ENCODE peak calls at places on chromosomes 2 and 18, in six cellular contexts. S is hypothalamus; U is NCI-H460; P is EH; Y is CD4-positive, alpha-beta T cell; X is HEK293T. O is an unnamed sample.

GRCh38 chr18:46939998-46940571 is 22.7 kb downstream of the KATNAL2 start:
- DNase-seq in S (no peak), U (no peak), P (peak; percentile 30), Y (no peak), X (no peak), O (no peak)

GRCh38 chr18:13301691-13302469 is 83.3 kb downstream of the LDLRAD4 start:
- DNase-seq in S (no peak), U (no peak), P (no peak), Y (no peak), X (no peak), O (no peak)

GRCh38 chr18:48136051-48136543 is 205.6 kb upstream of the SMAD2 start:
- DNase-seq in S (no peak), U (no peak), P (no peak), Y (no peak), X (no peak), O (no peak)

GRCh38 chr2:43560231-43560547 is 35.6 kb downstream of the THADA start:
- DNase-seq in S (no peak), U (no peak), P (no peak), Y (no peak), X (no peak), O (no peak)

GRCh38 chr18:79911871-79912270 is 39.6 kb downstream of the SLC66A2 start:
- DNase-seq in S (no peak), U (no peak), P (no peak), Y (no peak), X (no peak), O (no peak)

GRCh38 chr2:215611609-215612386 is 175.9 kb upstream of the FN1 start:
- DNase-seq in S (no peak), U (no peak), P (no peak), Y (no peak), X (no peak), O (no peak)

GRCh38 chr2:175205523-175205922 is 24.0 kb upstream of the ATP5MC3 start:
- DNase-seq in S (no peak), U (no peak), P (peak; percentile 46), Y (no peak), X (no peak), O (peak; percentile 41)

GRCh38 chr2:240420206-240420899 is 15.1 kb upstream of the GPC1 start:
- DNase-seq in S (no peak), U (no peak), P (no peak), Y (no peak), X (no peak), O (no peak)

GRCh38 chr2:102229141-102229764 is 42.4 kb downstream of the IL1RL2 start:
- DNase-seq in S (no peak), U (no peak), P (no peak), Y (no peak), X (no peak), O (no peak)

GRCh38 chr2:173119944-173120343 is 44.3 kb downstream of the MAP3K20 start:
- DNase-seq in S (no peak), U (no peak), P (no peak), Y (no peak), X (no peak), O (no peak)

GRCh38 chr2:175001546-175001945 is 3.6 kb downstream of the CHN1 start:
- DNase-seq in S (no peak), U (no peak), P (no peak), Y (no peak), X (no peak), O (no peak)

GRCh38 chr2:27428978-27429541 is 629 bp downstream of the NRBP1 start:
- DNase-seq in S (peak; percentile 73), U (peak; percentile 80), P (peak; percentile 88), Y (peak; percentile 56), X (peak; percentile 90), O (peak; percentile 88)

GRCh38 chr2:37802899-37803379 is 122.1 kb upstream of the RMDN2 start:
- DNase-seq in S (no peak), U (peak; percentile 13), P (peak; percentile 99), Y (no peak), X (no peak), O (peak; percentile 93)

GRCh38 chr2:44016282-44016681 is 20.5 kb upstream of the LRPPRC start:
- DNase-seq in S (no peak), U (peak; percentile 61), P (peak; percentile 59), Y (peak; percentile 21), X (peak; percentile 45), O (peak; percentile 53)

GRCh38 chr2:80496770-80497169 is 192.2 kb upstream of the LRRTM1 start:
- DNase-seq in S (no peak), U (no peak), P (peak; percentile 82), Y (no peak), X (no peak), O (peak; percentile 71)

GRCh38 chr2:46329803-46330775 is 32.9 kb downstream of the EPAS1 start:
- DNase-seq in S (no peak), U (peak; percentile 86), P (peak; percentile 95), Y (no peak), X (no peak), O (peak; percentile 90)

GRCh38 chr18:74241970-74242369 is 49.8 kb downstream of the CYB5A start:
- DNase-seq in S (no peak), U (no peak), P (no peak), Y (no peak), X (no peak), O (no peak)

GRCh38 chr2:56476509-56477071 is 292.8 kb downstream of the CCDC85A start:
- DNase-seq in S (no peak), U (no peak), P (no peak), Y (no peak), X (no peak), O (no peak)

GRCh38 chr2:170421175-170421687 is 243.3 kb downstream of the MYO3B start:
- DNase-seq in S (no peak), U (no peak), P (no peak), Y (no peak), X (no peak), O (no peak)

GRCh38 chr18:2954869-2955645 is 57.9 kb downstream of the LPIN2 start:
- DNase-seq in S (no peak), U (no peak), P (no peak), Y (no peak), X (no peak), O (no peak)

GRCh38 chr2:96085541-96086355 is 30.6 kb downstream of the ADRA2B start:
- DNase-seq in S (no peak), U (no peak), P (no peak), Y (no peak), X (no peak), O (no peak)

GRCh38 chr2:36615214-36615613 is 17.2 kb upstream of the FEZ2 start:
- DNase-seq in S (no peak), U (peak; percentile 88), P (peak; percentile 76), Y (no peak), X (no peak), O (peak; percentile 20)